ENCODE peak calls at places on chromosome 20, in five cellular contexts. T, V, E, C and N are unnamed samples.

GRCh38 chr20:62485062-62485700 is 9.4 kb upstream of the GATA5 start:
- DNase-seq in T (no peak), V (peak), E (no peak), C (no peak), N (no peak)

GRCh38 chr20:59733326-59733725 is 129.0 kb downstream of the PHACTR3 start:
- DNase-seq in T (no peak), V (no peak), E (no peak), C (no peak), N (no peak)

GRCh38 chr20:17761612-17762011 is 61.8 kb downstream of the BANF2 start:
- DNase-seq in T (no peak), V (no peak), E (no peak), C (peak), N (peak)

GRCh38 chr20:59933296-59933848 is at the start of gene SYCP2:
- DNase-seq in T (no peak), V (peak), E (no peak), C (peak), N (peak)

GRCh38 chr20:25695532-25696383 is 895 bp downstream of the ZNF337 start:
- DNase-seq in T (peak), V (peak), E (no peak), C (peak), N (peak)

GRCh38 chr20:15154070-15154469 is 816.7 kb upstream of the FLRT3 start:
- DNase-seq in T (no peak), V (no peak), E (no peak), C (peak), N (no peak)

GRCh38 chr20:36677422-36677771 is 31.4 kb upstream of the SLA2 start:
- DNase-seq in T (no peak), V (no peak), E (no peak), C (no peak), N (no peak)

GRCh38 chr20:50267866-50268219 is 77.2 kb downstream of the CEBPB start:
- DNase-seq in T (no peak), V (no peak), E (no peak), C (no peak), N (no peak)

GRCh38 chr20:49372095-49372734 is 94.4 kb upstream of the ZNFX1 start:
- DNase-seq in T (peak), V (no peak), E (no peak), C (peak), N (no peak)

GRCh38 chr20:64106981-64107735 is at the start of gene NPBWR2:
- DNase-seq in T (no peak), V (no peak), E (no peak), C (no peak), N (no peak)

GRCh38 chr20:36644713-36645109 is 1.3 kb downstream of the SLA2 start:
- DNase-seq in T (no peak), V (peak), E (no peak), C (no peak), N (no peak)

GRCh38 chr20:48698507-48699267 is 129.1 kb downstream of the PREX1 start:
- DNase-seq in T (peak), V (no peak), E (no peak), C (no peak), N (peak)

GRCh38 chr20:2688041-2688591 is 4.5 kb upstream of the EBF4 start:
- DNase-seq in T (peak), V (peak), E (no peak), C (no peak), N (peak)

GRCh38 chr20:38714308-38714707 is 10.0 kb upstream of the SLC32A1 start:
- DNase-seq in T (peak), V (no peak), E (no peak), C (no peak), N (peak)

GRCh38 chr20:9281770-9282169 is 212.9 kb downstream of the PLCB4 start:
- DNase-seq in T (peak), V (no peak), E (no peak), C (no peak), N (no peak)

GRCh38 chr20:5448449-5449118 is 131.8 kb upstream of the PROKR2 start:
- DNase-seq in T (peak), V (peak), E (no peak), C (peak), N (peak)

GRCh38 chr20:24004470-24004869 is 15.9 kb upstream of the GGTLC1 start:
- DNase-seq in T (no peak), V (peak), E (no peak), C (no peak), N (no peak)

GRCh38 chr20:9241721-9242427 is 173.0 kb downstream of the PLCB4 start:
- DNase-seq in T (no peak), V (peak), E (peak), C (no peak), N (no peak)

GRCh38 chr20:4490045-4490444 is 231.7 kb upstream of the PRND start:
- DNase-seq in T (no peak), V (no peak), E (no peak), C (no peak), N (no peak)

GRCh38 chr20:17622086-17622850 is 52.4 kb downstream of the DSTN start:
- DNase-seq in T (no peak), V (no peak), E (no peak), C (no peak), N (no peak)

GRCh38 chr20:19969106-19969505 is 48.1 kb upstream of the NAA20 start:
- DNase-seq in T (peak), V (no peak), E (no peak), C (no peak), N (no peak)

GRCh38 chr20:45433316-45433715 is 17.4 kb downstream of the PIGT start:
- DNase-seq in T (no peak), V (peak), E (peak), C (no peak), N (no peak)

GRCh38 chr20:2752631-2753455 is 47.6 kb downstream of the CPXM1 start:
- DNase-seq in T (peak), V (peak), E (no peak), C (peak), N (peak)

GRCh38 chr20:37295595-37295994 is 6.1 kb downstream of the MANBAL start:
- DNase-seq in T (peak), V (no peak), E (no peak), C (peak), N (no peak)

GRCh38 chr20:7151666-7152065 is 384.2 kb downstream of the BMP2 start:
- DNase-seq in T (no peak), V (no peak), E (no peak), C (peak), N (no peak)

GRCh38 chr20:24872291-24873014 is 76.6 kb upstream of the CST7 start:
- DNase-seq in T (peak), V (no peak), E (no peak), C (no peak), N (peak)

GRCh38 chr20:46828471-46828870 is 66.2 kb upstream of the EYA2 start:
- DNase-seq in T (no peak), V (peak), E (peak), C (no peak), N (no peak)

GRCh38 chr20:59023616-59024015 is 4.4 kb downstream of the TUBB1 start:
- DNase-seq in T (no peak), V (no peak), E (no peak), C (no peak), N (no peak)

GRCh38 chr20:46970937-46971630 is 76.4 kb downstream of the EYA2 start:
- DNase-seq in T (peak), V (peak), E (peak), C (peak), N (peak)

GRCh38 chr20:58433759-58434158 is 44.7 kb downstream of the VAPB start:
- DNase-seq in T (no peak), V (peak), E (no peak), C (peak), N (no peak)

GRCh38 chr20:1185781-1186334 is 1.1 kb upstream of the TMEM74B start:
- DNase-seq in T (peak), V (peak), E (no peak), C (peak), N (peak)

GRCh38 chr20:46984391-46984790 is 89.7 kb downstream of the EYA2 start:
- DNase-seq in T (no peak), V (no peak), E (no peak), C (no peak), N (no peak)

GRCh38 chr20:4959582-4959981 is 41.7 kb downstream of the SLC23A2 start:
- DNase-seq in T (no peak), V (no peak), E (no peak), C (no peak), N (no peak)

GRCh38 chr20:58497076-58497665 is 18.0 kb downstream of the APCDD1L start:
- DNase-seq in T (no peak), V (no peak), E (no peak), C (no peak), N (no peak)